ENCODE peak calls at places on chromosomes 11 and 22, in six cellular contexts. P is heart right ventricle, Q is heart left ventricle, Y is IMR-90, G is NB4, T is ascending aorta. U is an unnamed sample.

GRCh38 chr11:91527380-91528030 is 697.1 kb upstream of the FAT3 start:
- DNase-seq in P (no peak), Q (no peak), Y (no peak), G (no peak), T (no peak), U (no peak)

GRCh38 chr22:49297871-49298721 is 529.6 kb downstream of the BRD1 start:
- DNase-seq in P (no peak), Q (peak; percentile 13), Y (no peak), G (no peak), T (no peak), U (peak; percentile 87)

GRCh38 chr22:20128902-20129746 is 2.5 kb upstream of the ZDHHC8 start:
- DNase-seq in P (no peak), Q (no peak), Y (peak; percentile 23), G (peak; percentile 54), T (no peak), U (no peak)

GRCh38 chr22:45631140-45631539 is 40.5 kb upstream of the ATXN10 start:
- DNase-seq in P (no peak), Q (no peak), Y (no peak), G (peak; percentile 74), T (no peak), U (no peak)

GRCh38 chr11:19846654-19847330 is 134.2 kb downstream of the NAV2 start:
- DNase-seq in P (peak; percentile 58), Q (peak; percentile 66), Y (peak; percentile 30), G (no peak), T (no peak), U (no peak)

GRCh38 chr11:117170210-117170609 is 8.3 kb upstream of the SIDT2 start:
- DNase-seq in P (no peak), Q (no peak), Y (peak; percentile 26), G (no peak), T (no peak), U (no peak)

GRCh38 chr11:8219257-8220021 is 44.2 kb downstream of the LMO1 start:
- DNase-seq in P (no peak), Q (no peak), Y (peak; percentile 55), G (peak; percentile 46), T (no peak), U (peak; percentile 60)

GRCh38 chr11:128105511-128105910 is 481.8 kb downstream of the ETS1 start:
- DNase-seq in P (no peak), Q (no peak), Y (no peak), G (no peak), T (no peak), U (no peak)

GRCh38 chr11:86608251-86608799 is 64.1 kb downstream of the ME3 start:
- DNase-seq in P (peak; percentile 73), Q (peak; percentile 75), Y (peak; percentile 80), G (peak; percentile 59), T (no peak), U (no peak)

GRCh38 chr22:47154621-47155081 is 392.2 kb downstream of the TBC1D22A start:
- DNase-seq in P (peak; percentile 59), Q (peak; percentile 72), Y (peak; percentile 82), G (no peak), T (no peak), U (no peak)

GRCh38 chr11:43359432-43359818 is 705 bp downstream of the TTC17 start:
- DNase-seq in P (no peak), Q (no peak), Y (peak; percentile 28), G (no peak), T (no peak), U (no peak)

GRCh38 chr11:123063396-123064267 is 1.7 kb upstream of the HSPA8 start:
- DNase-seq in P (peak; percentile 50), Q (peak; percentile 37), Y (peak; percentile 59), G (peak; percentile 82), T (no peak), U (no peak)

GRCh38 chr11:88552377-88553029 is 215.0 kb upstream of the CTSC start:
- DNase-seq in P (no peak), Q (peak; percentile 17), Y (peak; percentile 55), G (peak; percentile 74), T (no peak), U (no peak)

GRCh38 chr22:48096411-48096810 is 1334.0 kb downstream of the TBC1D22A start:
- DNase-seq in P (no peak), Q (no peak), Y (no peak), G (no peak), T (no peak), U (no peak)

GRCh38 chr11:2775626-2776350 is 76.0 kb upstream of the KCNQ1OT1 start:
- DNase-seq in P (peak; percentile 3), Q (peak; percentile 12), Y (no peak), G (no peak), T (no peak), U (peak; percentile 84)

GRCh38 chr11:44566952-44567875 is 1.8 kb downstream of the CD82 start:
- DNase-seq in P (no peak), Q (no peak), Y (no peak), G (peak; percentile 44), T (no peak), U (no peak)

GRCh38 chr22:46849101-46849500 is 86.7 kb downstream of the TBC1D22A start:
- DNase-seq in P (no peak), Q (no peak), Y (no peak), G (no peak), T (no peak), U (no peak)

GRCh38 chr11:9459573-9460321 is 1.1 kb upstream of the ZNF143 start:
- DNase-seq in P (no peak), Q (no peak), Y (peak; percentile 64), G (peak; percentile 69), T (no peak), U (no peak)

GRCh38 chr22:26580240-26580962 is 9.5 kb downstream of the TPST2 start:
- DNase-seq in P (no peak), Q (no peak), Y (no peak), G (no peak), T (no peak), U (no peak)

GRCh38 chr22:33328789-33329296 is 270.7 kb upstream of the SYN3 start:
- DNase-seq in P (no peak), Q (no peak), Y (peak; percentile 86), G (peak; percentile 21), T (no peak), U (no peak)

GRCh38 chr11:30992513-30992849 is 377.1 kb downstream of the DCDC1 start:
- DNase-seq in P (no peak), Q (no peak), Y (no peak), G (no peak), T (no peak), U (no peak)

GRCh38 chr11:17511571-17511970 is 32.6 kb downstream of the USH1C start:
- DNase-seq in P (no peak), Q (no peak), Y (no peak), G (no peak), T (no peak), U (no peak)

GRCh38 chr11:119373917-119374631 is 7.4 kb downstream of the USP2 start:
- DNase-seq in P (peak; percentile 78), Q (peak; percentile 77), Y (peak; percentile 75), G (peak; percentile 79), T (no peak), U (no peak)

GRCh38 chr22:23767673-23768548 is at the start of gene CHCHD10:
- DNase-seq in P (peak; percentile 89), Q (peak; percentile 88), Y (peak; percentile 50), G (peak; percentile 88), T (peak; percentile 35), U (no peak)
- TF ChIP-seq CTCF in P (peak; percentile 75), Q (peak; percentile 82), Y (peak; percentile 75), G (peak; percentile 69), T (peak; percentile 84), U (peak; percentile 97)

GRCh38 chr11:103609117-103610066 is 427.0 kb upstream of the DDI1 start:
- DNase-seq in P (no peak), Q (no peak), Y (peak; percentile 96), G (no peak), T (no peak), U (no peak)
- TF ChIP-seq CTCF in P (no peak), Q (no peak), Y (peak; percentile 69), G (peak; percentile 27), T (peak; percentile 28), U (peak; percentile 83)

GRCh38 chr11:12285811-12286222 is 91.6 kb upstream of the PARVA start:
- DNase-seq in P (no peak), Q (no peak), Y (peak; percentile 45), G (no peak), T (no peak), U (no peak)
- TF ChIP-seq CTCF in P (no peak), Q (no peak), Y (no peak), G (no peak), T (no peak), U (no peak)

DNA sequence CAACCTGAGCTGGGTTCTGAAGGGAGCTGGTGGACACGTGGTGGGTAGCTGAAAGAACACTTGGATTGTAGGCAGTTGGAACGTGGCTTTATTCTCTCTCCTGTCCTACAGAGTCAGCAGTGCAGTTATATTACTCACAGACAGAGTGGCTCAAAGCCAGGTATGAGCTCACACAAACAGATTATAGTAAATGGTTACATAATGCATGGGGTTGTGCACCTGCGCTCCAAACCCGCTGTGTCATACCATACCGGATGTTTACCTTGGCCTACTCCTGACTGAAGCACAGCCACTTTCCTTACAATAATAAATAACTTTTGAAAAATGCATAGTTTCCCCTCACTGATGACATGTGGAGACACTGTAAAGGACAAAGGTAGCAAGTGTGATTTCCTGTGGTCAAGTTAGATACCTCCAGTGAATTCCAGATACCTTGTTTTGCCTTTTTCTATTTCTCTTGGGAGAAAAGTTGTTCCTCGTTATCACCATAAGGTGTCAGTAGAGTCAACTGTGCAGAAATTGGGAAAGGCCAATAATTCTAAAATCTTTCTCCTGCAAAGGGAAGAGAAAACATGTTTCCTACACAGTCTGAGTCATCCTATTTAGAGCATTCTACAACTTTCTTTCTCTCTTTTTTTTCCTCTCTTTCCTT is 13.5 kb downstream of the MS4A6A start:
- DNase-seq in P (peak; percentile 64), Q (peak; percentile 50), Y (no peak), G (peak; percentile 76), T (no peak), U (no peak)
- TF ChIP-seq CTCF in P (no peak), Q (peak; percentile 38), Y (peak; percentile 22), G (peak; percentile 31), T (peak; percentile 38), U (peak; percentile 65)

GRCh38 chr11:35064114-35064800 is 74.7 kb upstream of the CD44 start:
- DNase-seq in P (no peak), Q (no peak), Y (peak; percentile 59), G (no peak), T (no peak), U (no peak)
- TF ChIP-seq CTCF in P (no peak), Q (no peak), Y (no peak), G (no peak), T (no peak), U (no peak)

GRCh38 chr11:76838422-76839068 is 22.2 kb upstream of the ACER3 start:
- DNase-seq in P (peak; percentile 44), Q (no peak), Y (no peak), G (peak; percentile 22), T (no peak), U (no peak)
- TF ChIP-seq CTCF in P (peak; percentile 9), Q (no peak), Y (peak; percentile 44), G (no peak), T (no peak), U (peak; percentile 63)

GRCh38 chr22:37636186-37636948 is 3.1 kb upstream of the SH3BP1 start:
- DNase-seq in P (no peak), Q (no peak), Y (peak; percentile 75), G (peak; percentile 90), T (no peak), U (no peak)
- TF ChIP-seq CTCF in P (no peak), Q (no peak), Y (peak; percentile 43), G (peak; percentile 36), T (no peak), U (peak; percentile 56)

GRCh38 chr11:113901141-113901540 is 3.5 kb upstream of the HTR3B start:
- DNase-seq in P (no peak), Q (no peak), Y (no peak), G (no peak), T (no peak), U (no peak)
- TF ChIP-seq CTCF in P (no peak), Q (no peak), Y (no peak), G (no peak), T (no peak), U (no peak)

U was measured in chondrocyte.